ENCODE peak calls at places on chromosomes 11 and 22, in six cellular contexts. One of them, this sample, is unnamed.

GRCh38 chr11:124307093-124307492 is 6.7 kb downstream of the OR8D1 start:
- DNase-seq in esophagus squamous epithelium: no peak
- DNase-seq in cardiac fibroblast: no peak
- DNase-seq in EL: no peak
- DNase-seq in fibroblast of pulmonary artery: no peak
- DNase-seq in mucosa of gallbladder: no peak
- DNase-seq in this sample: no peak

GRCh38 chr11:81444306-81444705 is 1289.4 kb downstream of the FAM181B start:
- DNase-seq in esophagus squamous epithelium: no peak
- DNase-seq in cardiac fibroblast: no peak
- DNase-seq in EL: no peak
- DNase-seq in fibroblast of pulmonary artery: no peak
- DNase-seq in mucosa of gallbladder: no peak
- DNase-seq in this sample: no peak

GRCh38 chr11:83069441-83070043 is 2.2 kb downstream of the RAB30 start:
- DNase-seq in esophagus squamous epithelium: no peak
- DNase-seq in cardiac fibroblast: no peak
- DNase-seq in EL: peak
- DNase-seq in fibroblast of pulmonary artery: no peak
- DNase-seq in mucosa of gallbladder: no peak
- DNase-seq in this sample: no peak

GRCh38 chr11:75035911-75036536 is 47.3 kb downstream of the NEU3 start:
- DNase-seq in esophagus squamous epithelium: no peak
- DNase-seq in cardiac fibroblast: no peak
- DNase-seq in EL: peak
- DNase-seq in fibroblast of pulmonary artery: no peak
- DNase-seq in mucosa of gallbladder: no peak
- DNase-seq in this sample: no peak

GRCh38 chr22:32764330-32765116 is 37.0 kb upstream of the TIMP3 start:
- DNase-seq in esophagus squamous epithelium: no peak
- DNase-seq in cardiac fibroblast: peak
- DNase-seq in EL: peak
- DNase-seq in fibroblast of pulmonary artery: peak
- DNase-seq in mucosa of gallbladder: peak
- DNase-seq in this sample: no peak

GRCh38 chr11:47418454-47419259 is 7.6 kb downstream of the PSMC3 start:
- DNase-seq in esophagus squamous epithelium: no peak
- DNase-seq in cardiac fibroblast: no peak
- DNase-seq in EL: no peak
- DNase-seq in fibroblast of pulmonary artery: no peak
- DNase-seq in mucosa of gallbladder: no peak
- DNase-seq in this sample: no peak

GRCh38 chr22:29096736-29097669 is 24.2 kb downstream of the KREMEN1 start:
- DNase-seq in esophagus squamous epithelium: no peak
- DNase-seq in cardiac fibroblast: peak
- DNase-seq in EL: no peak
- DNase-seq in fibroblast of pulmonary artery: no peak
- DNase-seq in mucosa of gallbladder: no peak
- DNase-seq in this sample: no peak

GRCh38 chr11:34044664-34045485 is 6.7 kb upstream of the CAPRIN1 start:
- DNase-seq in esophagus squamous epithelium: no peak
- DNase-seq in cardiac fibroblast: peak
- DNase-seq in EL: peak
- DNase-seq in fibroblast of pulmonary artery: peak
- DNase-seq in mucosa of gallbladder: no peak
- DNase-seq in this sample: no peak

GRCh38 chr11:12189543-12190235 is 79.3 kb downstream of the MICAL2 start:
- DNase-seq in esophagus squamous epithelium: no peak
- DNase-seq in cardiac fibroblast: no peak
- DNase-seq in EL: no peak
- DNase-seq in fibroblast of pulmonary artery: no peak
- DNase-seq in mucosa of gallbladder: no peak
- DNase-seq in this sample: peak

GRCh38 chr11:1326435-1327063 is 17.1 kb upstream of the TOLLIP start:
- DNase-seq in esophagus squamous epithelium: no peak
- DNase-seq in cardiac fibroblast: peak
- DNase-seq in EL: peak
- DNase-seq in fibroblast of pulmonary artery: no peak
- DNase-seq in mucosa of gallbladder: no peak
- DNase-seq in this sample: no peak

GRCh38 chr11:60777572-60777971 is 7.6 kb upstream of the MS4A10 start:
- DNase-seq in esophagus squamous epithelium: no peak
- DNase-seq in cardiac fibroblast: peak
- DNase-seq in EL: peak
- DNase-seq in fibroblast of pulmonary artery: peak
- DNase-seq in mucosa of gallbladder: no peak
- DNase-seq in this sample: no peak

GRCh38 chr11:115317428-115318185 is 186.6 kb downstream of the CADM1 start:
- DNase-seq in esophagus squamous epithelium: no peak
- DNase-seq in cardiac fibroblast: no peak
- DNase-seq in EL: no peak
- DNase-seq in fibroblast of pulmonary artery: no peak
- DNase-seq in mucosa of gallbladder: no peak
- DNase-seq in this sample: no peak

GRCh38 chr22:18056802-18057474 is 20.9 kb upstream of the PEX26 start:
- DNase-seq in esophagus squamous epithelium: no peak
- DNase-seq in cardiac fibroblast: no peak
- DNase-seq in EL: no peak
- DNase-seq in fibroblast of pulmonary artery: no peak
- DNase-seq in mucosa of gallbladder: no peak
- DNase-seq in this sample: no peak

GRCh38 chr22:35971418-35972119 is 57.1 kb downstream of the RBFOX2 start:
- DNase-seq in esophagus squamous epithelium: no peak
- DNase-seq in cardiac fibroblast: peak
- DNase-seq in EL: peak
- DNase-seq in fibroblast of pulmonary artery: peak
- DNase-seq in mucosa of gallbladder: no peak
- DNase-seq in this sample: no peak

GRCh38 chr11:130581631-130582030 is 133.2 kb downstream of the ADAMTS15 start:
- DNase-seq in esophagus squamous epithelium: no peak
- DNase-seq in cardiac fibroblast: peak
- DNase-seq in EL: no peak
- DNase-seq in fibroblast of pulmonary artery: peak
- DNase-seq in mucosa of gallbladder: no peak
- DNase-seq in this sample: no peak

GRCh38 chr11:33701831-33702230 is 1.2 kb upstream of the C11orf91 start:
- DNase-seq in esophagus squamous epithelium: no peak
- DNase-seq in cardiac fibroblast: peak
- DNase-seq in EL: peak
- DNase-seq in fibroblast of pulmonary artery: peak
- DNase-seq in mucosa of gallbladder: peak
- DNase-seq in this sample: no peak

GRCh38 chr11:34653851-34654490 is 33.1 kb downstream of the EHF start:
- DNase-seq in esophagus squamous epithelium: no peak
- DNase-seq in cardiac fibroblast: peak
- DNase-seq in EL: peak
- DNase-seq in fibroblast of pulmonary artery: peak
- DNase-seq in mucosa of gallbladder: peak
- DNase-seq in this sample: no peak

GRCh38 chr11:36162909-36163434 is 126.3 kb downstream of the COMMD9 start:
- DNase-seq in esophagus squamous epithelium: no peak
- DNase-seq in cardiac fibroblast: no peak
- DNase-seq in EL: no peak
- DNase-seq in fibroblast of pulmonary artery: no peak
- DNase-seq in mucosa of gallbladder: no peak
- DNase-seq in this sample: peak

This sample was measured in NCI-H446 treated with DMSO at 0.1 percent for 48 hours.